ENCODE peak calls at places on chromosome 16, in nine cellular contexts. One of them, this sample, is unnamed. For H3K4me1 and H3K36me3, the result is how much of the 10 kb centered on the place peaks cover.

GRCh38 chr16:13099822-13100221 is 198.4 kb downstream of the SHISA9 start:
- DNase-seq in psoas muscle: no peak
- DNase-seq in suprapubic skin: no peak
- DNase-seq in SJCRH30: no peak
- DNase-seq in thoracic aorta: no peak
- DNase-seq in trophoblast cell: no peak
- DNase-seq in uterus: no peak
- DNase-seq in fibroblast of lung: no peak
- DNase-seq in heart left ventricle: no peak
- DNase-seq in this sample: no peak

GRCh38 chr16:55668337-55669281 is 12.8 kb downstream of the SLC6A2 start:
- DNase-seq in fibroblast of lung: peak
- DNase-seq in thoracic aorta: no peak
- DNase-seq in trophoblast cell: peak
- DNase-seq in uterus: no peak
- DNase-seq in heart left ventricle: no peak
- DNase-seq in suprapubic skin: peak
- DNase-seq in SJCRH30: peak
- DNase-seq in psoas muscle: peak
- DNase-seq in this sample: peak

GRCh38 chr16:54148974-54149373 is 137.6 kb downstream of the IRX3 start:
- DNase-seq in fibroblast of lung: no peak
- DNase-seq in uterus: no peak
- DNase-seq in thoracic aorta: no peak
- DNase-seq in psoas muscle: no peak
- DNase-seq in heart left ventricle: no peak
- DNase-seq in SJCRH30: no peak
- DNase-seq in trophoblast cell: no peak
- DNase-seq in suprapubic skin: no peak
- DNase-seq in this sample: peak

GRCh38 chr16:64182985-64183384 is 938.9 kb downstream of the CDH11 start:
- DNase-seq in uterus: no peak
- DNase-seq in fibroblast of lung: no peak
- DNase-seq in SJCRH30: no peak
- DNase-seq in trophoblast cell: no peak
- DNase-seq in heart left ventricle: no peak
- DNase-seq in suprapubic skin: no peak
- DNase-seq in thoracic aorta: no peak
- DNase-seq in psoas muscle: no peak
- DNase-seq in this sample: no peak

GRCh38 chr16:84782841-84783240 is 36.9 kb upstream of the CRISPLD2 start:
- DNase-seq in psoas muscle: no peak
- DNase-seq in suprapubic skin: no peak
- DNase-seq in heart left ventricle: no peak
- DNase-seq in thoracic aorta: no peak
- DNase-seq in uterus: no peak
- DNase-seq in trophoblast cell: no peak
- DNase-seq in SJCRH30: no peak
- DNase-seq in fibroblast of lung: no peak
- DNase-seq in this sample: no peak

GRCh38 chr16:11585460-11586374 is 1.0 kb downstream of the LITAF start:
- DNase-seq in SJCRH30: peak
- DNase-seq in uterus: peak
- DNase-seq in suprapubic skin: peak
- DNase-seq in trophoblast cell: no peak
- DNase-seq in heart left ventricle: peak
- DNase-seq in fibroblast of lung: no peak
- DNase-seq in thoracic aorta: no peak
- DNase-seq in psoas muscle: no peak
- DNase-seq in this sample: no peak

GRCh38 chr16:51524555-51525373 is 373.7 kb upstream of the SALL1 start:
- DNase-seq in suprapubic skin: no peak
- DNase-seq in thoracic aorta: no peak
- DNase-seq in heart left ventricle: no peak
- DNase-seq in fibroblast of lung: peak
- DNase-seq in uterus: no peak
- DNase-seq in SJCRH30: no peak
- DNase-seq in trophoblast cell: no peak
- DNase-seq in psoas muscle: no peak
- DNase-seq in this sample: no peak

GRCh38 chr16:57770361-57770760 is 31.9 kb downstream of the KIFC3 start:
- DNase-seq in suprapubic skin: no peak
- DNase-seq in fibroblast of lung: no peak
- DNase-seq in heart left ventricle: no peak
- DNase-seq in trophoblast cell: no peak
- DNase-seq in SJCRH30: no peak
- DNase-seq in thoracic aorta: no peak
- DNase-seq in uterus: no peak
- DNase-seq in psoas muscle: peak
- DNase-seq in this sample: no peak

GRCh38 chr16:31216552-31217530 is at the start of gene PYDC1:
- DNase-seq in psoas muscle: no peak
- DNase-seq in SJCRH30: no peak
- DNase-seq in heart left ventricle: no peak
- DNase-seq in trophoblast cell: no peak
- DNase-seq in thoracic aorta: no peak
- DNase-seq in suprapubic skin: no peak
- DNase-seq in fibroblast of lung: no peak
- DNase-seq in uterus: no peak
- DNase-seq in this sample: no peak

GRCh38 chr16:30697264-30698138 is 1.5 kb upstream of the SRCAP start:
- DNase-seq in psoas muscle: no peak
- DNase-seq in uterus: no peak
- DNase-seq in thoracic aorta: no peak
- DNase-seq in suprapubic skin: no peak
- DNase-seq in SJCRH30: no peak
- DNase-seq in heart left ventricle: no peak
- DNase-seq in fibroblast of lung: peak
- DNase-seq in trophoblast cell: no peak
- DNase-seq in this sample: no peak

GRCh38 chr16:50644730-50645129 is 36.4 kb downstream of the SNX20 start:
- DNase-seq in uterus: peak
- DNase-seq in psoas muscle: no peak
- DNase-seq in heart left ventricle: no peak
- DNase-seq in fibroblast of lung: peak
- DNase-seq in SJCRH30: no peak
- DNase-seq in thoracic aorta: no peak
- DNase-seq in trophoblast cell: no peak
- DNase-seq in suprapubic skin: no peak
- DNase-seq in this sample: peak

GRCh38 chr16:20906225-20906870 is 5.8 kb downstream of the LYRM1 start:
- DNase-seq in trophoblast cell: no peak
- DNase-seq in uterus: peak
- DNase-seq in thoracic aorta: no peak
- DNase-seq in suprapubic skin: no peak
- DNase-seq in fibroblast of lung: peak
- DNase-seq in psoas muscle: no peak
- DNase-seq in heart left ventricle: no peak
- DNase-seq in SJCRH30: no peak
- DNase-seq in this sample: no peak

GRCh38 chr16:84049403-84050060 is 6.9 kb upstream of the SLC38A8 start:
- DNase-seq in psoas muscle: no peak
- DNase-seq in trophoblast cell: no peak
- DNase-seq in heart left ventricle: peak
- DNase-seq in suprapubic skin: peak
- DNase-seq in fibroblast of lung: no peak
- DNase-seq in uterus: no peak
- DNase-seq in SJCRH30: no peak
- DNase-seq in thoracic aorta: no peak
- DNase-seq in this sample: no peak

GRCh38 chr16:54931757-54932660 is 1.3 kb downstream of the IRX5 start:
- DNase-seq in SJCRH30: peak
- DNase-seq in thoracic aorta: no peak
- DNase-seq in suprapubic skin: no peak
- DNase-seq in fibroblast of lung: peak
- DNase-seq in psoas muscle: no peak
- DNase-seq in trophoblast cell: no peak
- DNase-seq in heart left ventricle: no peak
- DNase-seq in uterus: no peak
- DNase-seq in this sample: peak

GRCh38 chr16:21580807-21581206 is 18.6 kb upstream of the METTL9 start:
- DNase-seq in SJCRH30: no peak
- DNase-seq in thoracic aorta: no peak
- DNase-seq in suprapubic skin: no peak
- DNase-seq in psoas muscle: no peak
- DNase-seq in fibroblast of lung: no peak
- DNase-seq in trophoblast cell: no peak
- DNase-seq in heart left ventricle: no peak
- DNase-seq in uterus: no peak
- DNase-seq in this sample: no peak

GRCh38 chr16:71367243-71367976 is 8.9 kb downstream of the CALB2 start:
- DNase-seq in heart left ventricle: no peak
- DNase-seq in fibroblast of lung: peak
- DNase-seq in psoas muscle: peak
- DNase-seq in SJCRH30: peak
- DNase-seq in trophoblast cell: peak
- DNase-seq in suprapubic skin: no peak
- DNase-seq in thoracic aorta: no peak
- DNase-seq in uterus: no peak
- DNase-seq in this sample: peak

DNA sequence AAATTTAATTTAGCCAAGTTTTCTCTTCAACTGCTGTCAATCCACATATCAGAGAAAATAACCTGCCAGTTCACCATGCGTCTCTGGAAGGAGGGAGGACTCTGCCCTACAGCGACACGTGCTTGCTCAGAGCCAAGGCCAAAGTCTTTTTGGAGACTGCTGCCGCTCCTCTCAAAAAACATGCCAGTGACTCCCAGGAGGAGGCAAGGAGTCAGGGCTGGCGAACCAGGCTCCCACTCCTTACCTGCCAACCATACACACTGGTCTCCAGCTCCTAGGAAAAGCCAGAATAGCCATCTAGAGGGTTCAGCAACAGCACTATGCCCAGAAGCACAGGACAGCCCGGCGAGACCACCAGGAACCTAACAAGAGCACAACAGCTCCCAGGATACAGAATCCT is 73.0 kb downstream of the ANKRD11 start:
- DNase-seq in suprapubic skin: no peak
- DNase-seq in psoas muscle: no peak
- DNase-seq in thoracic aorta: no peak
- DNase-seq in SJCRH30: no peak
- DNase-seq in heart left ventricle: peak
- DNase-seq in fibroblast of lung: no peak
- DNase-seq in uterus: no peak
- DNase-seq in trophoblast cell: no peak
- DNase-seq in this sample: no peak
- H3K27ac ChIP-seq in suprapubic skin: no peak
- H3K27ac ChIP-seq in psoas muscle: peak
- H3K27ac ChIP-seq in thoracic aorta: no peak
- H3K27ac ChIP-seq in SJCRH30: no peak
- H3K27ac ChIP-seq in heart left ventricle: no peak
- H3K27ac ChIP-seq in fibroblast of lung: no peak
- H3K27ac ChIP-seq in uterus: no peak
- H3K27ac ChIP-seq in trophoblast cell: no peak
- H3K27ac ChIP-seq in this sample: peak

DNA sequence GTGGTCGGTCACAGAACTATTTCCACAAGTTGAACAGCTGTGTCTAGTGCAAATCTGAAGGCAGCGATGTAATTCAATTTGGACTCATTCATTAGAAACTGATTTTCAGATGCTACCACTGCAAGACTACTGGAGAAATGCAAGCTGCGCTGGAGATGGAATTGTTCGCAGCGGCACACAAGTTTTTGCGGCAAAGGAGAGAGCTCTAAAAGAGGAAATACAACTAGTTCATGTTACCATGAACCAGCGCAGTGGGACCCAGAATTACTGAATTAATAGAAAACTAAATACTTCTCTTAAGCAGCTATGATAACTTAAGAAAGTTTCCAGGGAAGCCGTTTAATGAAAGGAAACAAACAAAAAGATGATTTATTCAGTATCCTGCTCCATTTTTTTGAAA is 1.9 kb downstream of the CREBBP start:
- DNase-seq in trophoblast cell: no peak
- DNase-seq in suprapubic skin: no peak
- DNase-seq in SJCRH30: peak
- DNase-seq in heart left ventricle: no peak
- DNase-seq in thoracic aorta: no peak
- DNase-seq in uterus: no peak
- DNase-seq in fibroblast of lung: peak
- DNase-seq in psoas muscle: no peak
- DNase-seq in this sample: peak
- H3K4me1 ChIP-seq in trophoblast cell: under half
- H3K4me1 ChIP-seq in suprapubic skin: half or more
- H3K4me1 ChIP-seq in SJCRH30: under half
- H3K4me1 ChIP-seq in heart left ventricle: under half
- H3K4me1 ChIP-seq in thoracic aorta: under half
- H3K4me1 ChIP-seq in uterus: under half
- H3K4me1 ChIP-seq in fibroblast of lung: under half
- H3K4me1 ChIP-seq in psoas muscle: half or more
- H3K4me1 ChIP-seq in this sample: under half

GRCh38 chr16:88619859-88620655 is 18.3 kb upstream of the IL17C start:
- DNase-seq in SJCRH30: no peak
- DNase-seq in uterus: no peak
- DNase-seq in trophoblast cell: no peak
- DNase-seq in fibroblast of lung: peak
- DNase-seq in heart left ventricle: no peak
- DNase-seq in psoas muscle: no peak
- DNase-seq in thoracic aorta: no peak
- DNase-seq in suprapubic skin: no peak
- DNase-seq in this sample: no peak
- H3K36me3 ChIP-seq in SJCRH30: under half
- H3K36me3 ChIP-seq in uterus: under half
- H3K36me3 ChIP-seq in trophoblast cell: under half
- H3K36me3 ChIP-seq in fibroblast of lung: under half
- H3K36me3 ChIP-seq in heart left ventricle: under half
- H3K36me3 ChIP-seq in psoas muscle: under half
- H3K36me3 ChIP-seq in thoracic aorta: under half
- H3K36me3 ChIP-seq in suprapubic skin: half or more
- H3K36me3 ChIP-seq in this sample: under half

GRCh38 chr16:81470796-81471636 is 26.4 kb downstream of the CMIP start:
- DNase-seq in SJCRH30: no peak
- DNase-seq in thoracic aorta: no peak
- DNase-seq in suprapubic skin: no peak
- DNase-seq in psoas muscle: no peak
- DNase-seq in fibroblast of lung: no peak
- DNase-seq in uterus: no peak
- DNase-seq in trophoblast cell: no peak
- DNase-seq in heart left ventricle: no peak
- DNase-seq in this sample: no peak

GRCh38 chr16:81471882-81472281 is 27.3 kb downstream of the CMIP start:
- DNase-seq in fibroblast of lung: no peak
- DNase-seq in trophoblast cell: no peak
- DNase-seq in suprapubic skin: no peak
- DNase-seq in thoracic aorta: no peak
- DNase-seq in psoas muscle: no peak
- DNase-seq in heart left ventricle: no peak
- DNase-seq in SJCRH30: no peak
- DNase-seq in uterus: no peak
- DNase-seq in this sample: no peak

GRCh38 chr16:81469183-81469677 is 24.6 kb downstream of the CMIP start:
- DNase-seq in thoracic aorta: no peak
- DNase-seq in trophoblast cell: no peak
- DNase-seq in suprapubic skin: no peak
- DNase-seq in SJCRH30: no peak
- DNase-seq in fibroblast of lung: no peak
- DNase-seq in psoas muscle: no peak
- DNase-seq in heart left ventricle: no peak
- DNase-seq in uterus: no peak
- DNase-seq in this sample: no peak

GRCh38 chr16:81468269-81468902 is 23.8 kb downstream of the CMIP start:
- DNase-seq in fibroblast of lung: no peak
- DNase-seq in trophoblast cell: no peak
- DNase-seq in suprapubic skin: no peak
- DNase-seq in thoracic aorta: no peak
- DNase-seq in uterus: no peak
- DNase-seq in SJCRH30: no peak
- DNase-seq in psoas muscle: no peak
- DNase-seq in heart left ventricle: no peak
- DNase-seq in this sample: no peak

GRCh38 chr16:81469710-81470481 is 25.3 kb downstream of the CMIP start:
- DNase-seq in uterus: no peak
- DNase-seq in fibroblast of lung: no peak
- DNase-seq in thoracic aorta: no peak
- DNase-seq in psoas muscle: no peak
- DNase-seq in trophoblast cell: no peak
- DNase-seq in suprapubic skin: no peak
- DNase-seq in SJCRH30: no peak
- DNase-seq in heart left ventricle: no peak
- DNase-seq in this sample: no peak
- H3K27ac ChIP-seq in uterus: no peak
- H3K27ac ChIP-seq in fibroblast of lung: no peak
- H3K27ac ChIP-seq in thoracic aorta: no peak
- H3K27ac ChIP-seq in psoas muscle: no peak
- H3K27ac ChIP-seq in trophoblast cell: no peak
- H3K27ac ChIP-seq in suprapubic skin: no peak
- H3K27ac ChIP-seq in SJCRH30: no peak
- H3K27ac ChIP-seq in heart left ventricle: no peak
- H3K27ac ChIP-seq in this sample: peak